ENCODE peak calls at places on chromosomes 12 and 14, in seven cellular contexts. B is WERI-Rb-1, X is endothelial cell, O is K562, V is lower leg skin, D is cardiac fibroblast, G is astrocyte of the spinal cord. K is an unnamed sample.

GRCh38 chr12:62737615-62738014 is 197.3 kb downstream of the PPM1H start:
- DNase-seq in G (no peak), B (no peak), O (no peak), V (no peak), X (no peak), D (no peak), K (no peak)

GRCh38 chr14:67480011-67480410 is 8.5 kb downstream of the TMEM229B start:
- DNase-seq in X (no peak), D (no peak), G (no peak), V (no peak), O (peak; percentile 25), B (peak; percentile 47), K (no peak)

GRCh38 chr14:95397325-95397724 is 77.6 kb upstream of the CLMN start:
- DNase-seq in D (no peak), O (no peak), B (no peak), G (no peak), X (no peak), V (no peak), K (no peak)

GRCh38 chr12:113196996-113197395 is 11.5 kb downstream of the RITA1 start:
- DNase-seq in X (peak; percentile 68), O (peak; percentile 74), D (peak; percentile 90), V (peak; percentile 93), G (peak; percentile 76), B (peak; percentile 75), K (peak; percentile 79)

GRCh38 chr14:61927521-61927920 is 165.3 kb downstream of the SNAPC1 start:
- DNase-seq in V (no peak), B (no peak), G (peak; percentile 63), X (no peak), D (no peak), O (no peak), K (no peak)

GRCh38 chr14:72590577-72590976 is 303.3 kb downstream of the DPF3 start:
- DNase-seq in B (no peak), D (no peak), V (peak; percentile 23), G (no peak), X (no peak), O (no peak), K (no peak)

GRCh38 chr12:109432842-109433304 is 44.2 kb downstream of the KCTD10 start:
- DNase-seq in V (peak; percentile 97), D (peak; percentile 89), B (peak; percentile 97), O (peak; percentile 69), G (peak; percentile 89), X (peak; percentile 94), K (no peak)

GRCh38 chr12:94987806-94988205 is 15.7 kb downstream of the NDUFA12 start:
- DNase-seq in D (no peak), O (no peak), V (no peak), B (no peak), G (peak; percentile 8), X (no peak), K (no peak)

GRCh38 chr14:77822741-77823140 is 22.8 kb downstream of the ADCK1 start:
- DNase-seq in D (no peak), X (no peak), O (no peak), G (no peak), B (no peak), V (no peak), K (no peak)

GRCh38 chr12:111404362-111405148 is 1.2 kb upstream of the SH2B3 start:
- DNase-seq in X (peak; percentile 72), V (no peak), B (no peak), D (peak; percentile 35), G (no peak), O (peak; percentile 83), K (no peak)

GRCh38 chr14:105602243-105602750 is 75.9 kb downstream of the TMEM121 start:
- DNase-seq in G (no peak), V (no peak), O (no peak), D (no peak), B (no peak), X (no peak), K (no peak)

GRCh38 chr14:21860172-21860571 is 186.6 kb upstream of the OR4E1 start:
- DNase-seq in G (no peak), X (peak; percentile 18), D (peak; percentile 3), B (peak; percentile 9), O (peak; percentile 13), V (no peak), K (no peak)